ENCODE peak calls at places on chromosomes 3 and 15, in four cellular contexts. H is mammary epithelial cell, E is endothelial cell of umbilical vein, L is psoas muscle. J is an unnamed sample. For H3K4me1, the result is how much of the 10 kb centered on the place peaks cover.

GRCh38 chr3:72386322-72386721 is 461.9 kb downstream of the SHQ1 start:
- DNase-seq in H (no peak), E (no peak), L (no peak), J (no peak)

GRCh38 chr15:35624881-35625280 is 78.9 kb upstream of the DPH6 start:
- DNase-seq in H (peak), E (no peak), L (peak), J (no peak)

GRCh38 chr15:52139599-52140462 is 27.3 kb upstream of the BCL2L10 start:
- DNase-seq in H (peak), E (peak), L (peak), J (peak)

GRCh38 chr3:133489466-133490085 is 83.9 kb upstream of the CDV3 start:
- DNase-seq in H (peak), E (no peak), L (no peak), J (peak)

GRCh38 chr15:83695246-83695645 is 41.3 kb downstream of the ADAMTSL3 start:
- DNase-seq in H (no peak), E (no peak), L (no peak), J (peak)

GRCh38 chr3:165884518-165884917 is 47.3 kb upstream of the BCHE start:
- DNase-seq in H (no peak), E (no peak), L (no peak), J (no peak)

GRCh38 chr3:112579697-112580096 is 17.9 kb downstream of the SLC35A5 start:
- DNase-seq in H (peak), E (peak), L (no peak), J (no peak)

GRCh38 chr3:3013299-3013698 is 96.9 kb downstream of the IL5RA start:
- DNase-seq in H (no peak), E (no peak), L (no peak), J (no peak)

GRCh38 chr3:197600796-197601565 is 45.2 kb upstream of the BDH1 start:
- DNase-seq in H (no peak), E (no peak), L (no peak), J (no peak)

GRCh38 chr3:190581041-190581501 is 67.2 kb downstream of the IL1RAP start:
- DNase-seq in H (no peak), E (peak), L (no peak), J (no peak)

GRCh38 chr3:27467545-27467944 is 16.6 kb downstream of the SLC4A7 start:
- DNase-seq in H (peak), E (peak), L (no peak), J (no peak)

DNA sequence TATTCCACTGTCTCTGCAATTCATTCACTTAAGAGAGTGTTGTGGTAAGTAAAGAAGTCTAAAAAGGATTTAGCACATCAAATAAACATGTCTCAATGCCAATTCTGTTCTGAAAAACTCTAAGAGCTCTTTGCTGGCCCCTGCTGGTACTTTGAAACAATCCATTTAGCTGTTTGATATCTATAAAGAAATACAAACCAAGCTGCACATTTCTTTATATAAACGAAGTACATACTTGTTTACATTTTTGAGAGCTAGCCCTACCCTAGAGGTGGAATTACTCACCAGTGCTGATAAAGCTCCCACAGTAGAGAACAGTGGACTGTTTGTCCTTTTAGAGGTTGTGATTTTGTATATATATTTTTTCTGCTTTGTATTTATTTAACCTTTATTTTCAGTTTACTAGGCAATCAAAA is 75.5 kb downstream of the NEDD4 start:
- DNase-seq in H (peak), E (peak), L (no peak), J (no peak)
- H3K4me3 ChIP-seq in H (no peak), E (no peak), L (peak), J (no peak)

GRCh38 chr15:79919749-79920511 is 23.1 kb upstream of the MTHFS start:
- DNase-seq in H (no peak), E (no peak), L (no peak), J (peak)
- H3K4me1 ChIP-seq in H (under half), E (under half), L (under half), J (under half)

DNA sequence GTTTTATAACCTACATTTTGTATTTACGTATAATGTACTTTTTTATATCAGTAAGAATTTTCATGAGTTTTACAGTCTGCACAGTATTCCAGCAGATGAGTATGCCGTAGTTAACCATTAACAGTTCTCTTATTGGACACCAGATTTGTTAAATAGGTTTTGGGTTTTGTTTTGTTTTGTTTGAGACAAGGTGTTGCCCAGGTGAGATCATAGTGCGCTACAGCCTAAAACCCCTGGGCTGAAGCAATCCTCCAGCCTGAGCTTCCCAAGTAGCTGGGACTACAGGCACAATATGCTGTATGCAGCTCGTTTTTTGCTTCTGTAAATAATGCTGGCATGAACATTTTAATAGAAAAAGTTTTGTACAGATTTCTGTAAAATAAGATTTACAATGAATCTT is 88.6 kb upstream of the CHD2 start:
- DNase-seq in H (peak), E (no peak), L (no peak), J (no peak)
- H3K4me3 ChIP-seq in H (peak), E (no peak), L (peak), J (peak)

GRCh38 chr3:12963869-12964712 is 109.1 kb downstream of the IQSEC1 start:
- DNase-seq in H (no peak), E (peak), L (peak), J (no peak)

GRCh38 chr3:12964713-12965612 is 108.3 kb downstream of the IQSEC1 start:
- DNase-seq in H (no peak), E (no peak), L (peak), J (no peak)

GRCh38 chr3:12962292-12962691 is 110.9 kb downstream of the IQSEC1 start:
- DNase-seq in H (no peak), E (no peak), L (no peak), J (no peak)

GRCh38 chr3:12961726-12962036 is 111.5 kb downstream of the IQSEC1 start:
- DNase-seq in H (no peak), E (no peak), L (no peak), J (no peak)

GRCh38 chr3:12963184-12963868 is 109.9 kb downstream of the IQSEC1 start:
- DNase-seq in H (no peak), E (no peak), L (peak), J (no peak)
- H3K4me1 ChIP-seq in H (under half), E (under half), L (half or more), J (under half)

GRCh38 chr15:101189341-101189679 is 62.5 kb downstream of the CHSY1 start:
- DNase-seq in H (no peak), E (no peak), L (no peak), J (no peak)
- H3K4me3 ChIP-seq in H (no peak), E (no peak), L (peak), J (no peak)

DNA sequence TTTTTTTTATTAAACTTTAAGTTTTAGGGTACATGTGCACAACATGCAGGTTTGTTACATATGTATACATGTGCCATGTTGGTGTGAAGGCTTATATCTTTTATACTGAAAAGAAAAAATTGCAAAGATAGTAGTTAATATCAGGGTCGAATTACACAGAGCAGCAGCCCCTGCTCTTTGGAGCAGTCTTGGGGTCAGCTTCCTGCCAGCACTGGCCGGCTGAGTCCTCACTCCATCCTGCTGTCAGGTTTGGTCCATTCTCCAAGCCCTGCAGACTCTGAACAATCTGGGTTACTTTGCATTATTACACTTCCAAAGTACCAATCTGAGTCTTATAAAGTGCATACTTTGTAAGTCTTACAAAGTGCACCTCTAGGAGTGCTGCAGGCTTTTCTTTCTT is 66.0 kb downstream of the COL8A1 start:
- DNase-seq in H (no peak), E (no peak), L (no peak), J (no peak)
- H3K4me1 ChIP-seq in H (under half), E (under half), L (under half), J (under half)

GRCh38 chr15:68632101-68632500 is 53.3 kb downstream of the CORO2B start:
- DNase-seq in H (no peak), E (no peak), L (no peak), J (no peak)

GRCh38 chr15:68629519-68630204 is 50.9 kb downstream of the CORO2B start:
- DNase-seq in H (no peak), E (no peak), L (no peak), J (no peak)

GRCh38 chr15:68631621-68632051 is 52.8 kb downstream of the CORO2B start:
- DNase-seq in H (no peak), E (no peak), L (no peak), J (peak)

GRCh38 chr15:68630205-68630555 is 51.4 kb downstream of the CORO2B start:
- DNase-seq in H (no peak), E (no peak), L (no peak), J (no peak)

DNA sequence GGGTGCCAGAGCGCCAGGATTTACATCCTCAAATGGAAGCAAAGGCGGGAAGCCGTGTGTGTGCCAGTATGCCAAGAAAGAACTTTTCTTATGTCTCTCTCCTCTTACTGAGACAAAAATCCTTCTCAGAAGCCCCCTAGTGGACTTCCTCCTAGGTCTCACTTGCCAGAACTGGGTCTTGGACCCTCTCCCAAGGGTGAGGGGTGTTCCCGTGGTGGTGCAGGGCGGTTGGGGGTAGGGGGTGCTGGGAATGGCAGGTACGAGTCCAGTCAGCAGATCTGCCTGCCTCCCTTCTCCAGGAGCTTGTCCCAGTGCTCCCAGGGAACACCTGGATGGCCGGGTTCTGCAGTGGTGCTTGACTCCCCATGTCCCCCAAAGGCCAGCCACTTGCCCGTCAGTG is 52.0 kb downstream of the CORO2B start:
- DNase-seq in H (no peak), E (no peak), L (no peak), J (no peak)
- H3K4me3 ChIP-seq in H (no peak), E (no peak), L (no peak), J (no peak)

GRCh38 chr3:136909187-136909586 is 47.2 kb downstream of the NCK1 start:
- DNase-seq in H (no peak), E (no peak), L (no peak), J (no peak)
- H3K4me1 ChIP-seq in H (under half), E (under half), L (under half), J (under half)

J was measured in endodermal cell.